ENCODE peak calls at places on chromosome 17, in ten cellular contexts. U is activated T-helper 1 cell treated with Interleukin-2 at 50 U/mL for 16 hours; R is fibroblast of mammary gland; D is colonic mucosa; G is stimulated activated CD4-positive, alpha-beta T cell treated with anti-CD3 and anti-CD28 coated beads, Interleukin-2, amount 100 ng/mL, for 48 hours; O is AG08395; S is HepG2; W is naive B cell; V is ovary; I is lower leg skin. X is an unnamed sample.
A peak's percentile ranks its signal among the peaks of the same experiment; 100 is the strongest.

GRCh38 chr17:80968602-80969029 is 23.0 kb upstream of the CHMP6 start:
- DNase-seq in I (no peak), O (peak; percentile 79), W (no peak), D (no peak), R (no peak), G (no peak), S (no peak), U (no peak), V (peak; percentile 32), X (no peak)

GRCh38 chr17:77474292-77474988 is 333.7 kb downstream of the SEC14L1 start:
- DNase-seq in U (no peak), R (peak; percentile 61), V (peak; percentile 53), S (no peak), G (no peak), D (no peak), W (no peak), I (no peak), O (peak; percentile 46), X (no peak)

GRCh38 chr17:18041776-18042175 is 2.6 kb downstream of the GID4 start:
- DNase-seq in I (no peak), D (no peak), S (no peak), R (peak; percentile 85), O (peak; percentile 84), G (no peak), U (no peak), W (no peak), V (no peak), X (no peak)

GRCh38 chr17:59356543-59357218 is 25.2 kb downstream of the YPEL2 start:
- DNase-seq in S (no peak), U (no peak), W (no peak), I (no peak), O (no peak), R (peak; percentile 53), D (no peak), G (no peak), V (no peak), X (no peak)

GRCh38 chr17:71741836-71742235 is 379.0 kb upstream of the SOX9 start:
- DNase-seq in S (no peak), V (no peak), W (no peak), I (no peak), G (no peak), R (no peak), U (no peak), O (no peak), D (no peak), X (no peak)

GRCh38 chr17:81514735-81515529 is 2.3 kb upstream of the ACTG1 start:
- DNase-seq in R (peak; percentile 64), I (peak; percentile 96), D (peak; percentile 84), W (peak; percentile 75), V (peak; percentile 85), O (peak; percentile 85), S (peak; percentile 73), U (peak; percentile 65), G (peak; percentile 64), X (peak; percentile 66)

GRCh38 chr17:37081287-37081686 is 132.5 kb downstream of the AATF start:
- DNase-seq in O (no peak), S (no peak), R (no peak), G (no peak), I (no peak), D (no peak), U (no peak), V (no peak), W (no peak), X (no peak)

GRCh38 chr17:385195-385835 is 32.7 kb upstream of the RPH3AL start:
- DNase-seq in D (peak; percentile 30), U (no peak), W (peak; percentile 3), I (peak; percentile 89), S (no peak), O (peak; percentile 39), V (peak; percentile 82), R (no peak), G (no peak), X (no peak)

GRCh38 chr17:37813753-37814152 is 68.9 kb upstream of the HNF1B start:
- DNase-seq in G (no peak), V (no peak), U (no peak), R (peak; percentile 59), O (peak; percentile 87), I (no peak), D (no peak), S (no peak), W (no peak), X (no peak)

GRCh38 chr17:17818088-17818526 is 18.7 kb downstream of the SREBF1 start:
- DNase-seq in G (no peak), I (no peak), R (peak; percentile 65), O (peak; percentile 62), D (peak; percentile 62), S (no peak), W (no peak), U (no peak), V (no peak), X (no peak)

GRCh38 chr17:1147664-1148063 is 32.1 kb downstream of the ABR start:
- DNase-seq in W (no peak), I (no peak), R (peak; percentile 56), V (no peak), O (peak; percentile 43), U (no peak), S (peak; percentile 63), G (no peak), D (peak; percentile 91), X (no peak)

GRCh38 chr17:38958756-38959155 is 8.4 kb downstream of the FBXO47 start:
- DNase-seq in O (peak; percentile 11), R (no peak), D (no peak), W (no peak), G (no peak), V (no peak), I (no peak), U (no peak), S (no peak), X (no peak)

GRCh38 chr17:71360301-71360700 is 760.5 kb upstream of the SOX9 start:
- DNase-seq in U (no peak), R (peak; percentile 6), G (no peak), S (no peak), D (no peak), V (no peak), I (no peak), W (no peak), O (no peak), X (no peak)

GRCh38 chr17:40664582-40665333 is at the start of gene KRT222:
- DNase-seq in V (no peak), O (no peak), I (no peak), R (no peak), W (no peak), G (no peak), S (no peak), U (no peak), D (no peak), X (no peak)

GRCh38 chr17:43309505-43310329 is 75.9 kb upstream of the RNU2-1 start:
- DNase-seq in W (no peak), U (no peak), D (peak; percentile 14), S (no peak), G (no peak), O (no peak), I (peak; percentile 37), V (no peak), R (no peak), X (no peak)

GRCh38 chr17:47611372-47612350 is 38.1 kb upstream of the KPNB1 start:
- DNase-seq in I (no peak), O (no peak), U (no peak), S (no peak), D (no peak), G (no peak), W (no peak), V (no peak), R (peak; percentile 23), X (no peak)

GRCh38 chr17:66727634-66728570 is 107.0 kb upstream of the CACNG5 start:
- DNase-seq in D (peak; percentile 81), I (no peak), O (peak; percentile 71), W (no peak), U (no peak), R (peak; percentile 45), G (peak; percentile 28), S (peak; percentile 47), V (peak; percentile 51), X (no peak)

X was measured in T-helper 22 cell.